ENCODE peak calls at places on chromosomes 6 and 20, in nine cellular contexts. I is thoracic aorta; J is gastrocnemius medialis; V is DND-41; X is prostate gland; A is small intestine; R is CD4-positive, CD25-positive, alpha-beta regulatory T cell; W is PC-3; Y is lung. Z is an unnamed sample.

GRCh38 chr6:28266962-28267694 is at the start of gene ZSCAN26:
- DNase-seq in X (peak; percentile 65), Y (peak; percentile 79), R (peak; percentile 58), I (peak; percentile 21), V (peak; percentile 88), W (peak; percentile 93), A (peak; percentile 85), J (peak; percentile 64), Z (peak; percentile 79)

GRCh38 chr20:36865861-36866149 is 10.1 kb upstream of the TLDC2 start:
- DNase-seq in J (no peak), X (no peak), I (no peak), V (no peak), W (no peak), Y (no peak), A (no peak), R (no peak), Z (no peak)

GRCh38 chr6:2816158-2816557 is 25.5 kb downstream of the SERPINB1 start:
- DNase-seq in W (no peak), X (no peak), J (no peak), Y (no peak), A (no peak), R (no peak), V (no peak), I (no peak), Z (no peak)

GRCh38 chr20:2206957-2207769 is 88.6 kb upstream of the TGM3 start:
- DNase-seq in W (peak; percentile 63), I (no peak), J (peak; percentile 18), X (peak; percentile 43), R (peak; percentile 3), Y (peak; percentile 65), V (no peak), A (peak; percentile 56), Z (peak; percentile 83)

GRCh38 chr6:138289739-138290138 is 71.4 kb upstream of the PBOV1 start:
- DNase-seq in R (no peak), X (peak; percentile 31), V (no peak), Y (no peak), W (peak; percentile 9), I (no peak), A (peak; percentile 28), J (no peak), Z (no peak)

GRCh38 chr20:63255911-63256704 is 1.8 kb upstream of the NKAIN4 start:
- DNase-seq in V (no peak), R (no peak), Y (no peak), I (no peak), W (no peak), X (peak; percentile 17), A (no peak), J (no peak), Z (no peak)

GRCh38 chr20:40493071-40493470 is 196.0 kb downstream of the MAFB start:
- DNase-seq in R (no peak), A (no peak), I (peak; percentile 52), V (no peak), X (no peak), J (peak; percentile 30), Y (peak; percentile 70), W (no peak), Z (peak; percentile 18)

GRCh38 chr6:104505838-104506237 is 353.9 kb downstream of the HACE1 start:
- DNase-seq in A (no peak), X (no peak), I (no peak), W (no peak), V (no peak), J (no peak), Y (no peak), R (no peak), Z (no peak)

GRCh38 chr6:79066330-79066729 is 11.7 kb downstream of the PHIP start:
- DNase-seq in I (no peak), V (no peak), A (no peak), Y (no peak), J (no peak), X (no peak), W (no peak), R (no peak), Z (no peak)

GRCh38 chr6:79064635-79065034 is 13.4 kb downstream of the PHIP start:
- DNase-seq in X (no peak), R (no peak), A (no peak), W (no peak), J (no peak), I (no peak), V (no peak), Y (no peak), Z (no peak)

GRCh38 chr6:79065232-79065631 is 12.8 kb downstream of the PHIP start:
- DNase-seq in Y (no peak), J (no peak), W (no peak), V (no peak), A (no peak), I (no peak), X (no peak), R (no peak), Z (no peak)

GRCh38 chr6:79070206-79070825 is 7.7 kb downstream of the PHIP start:
- DNase-seq in V (no peak), Y (no peak), X (no peak), I (no peak), R (no peak), W (no peak), A (no peak), J (no peak), Z (no peak)

DNA sequence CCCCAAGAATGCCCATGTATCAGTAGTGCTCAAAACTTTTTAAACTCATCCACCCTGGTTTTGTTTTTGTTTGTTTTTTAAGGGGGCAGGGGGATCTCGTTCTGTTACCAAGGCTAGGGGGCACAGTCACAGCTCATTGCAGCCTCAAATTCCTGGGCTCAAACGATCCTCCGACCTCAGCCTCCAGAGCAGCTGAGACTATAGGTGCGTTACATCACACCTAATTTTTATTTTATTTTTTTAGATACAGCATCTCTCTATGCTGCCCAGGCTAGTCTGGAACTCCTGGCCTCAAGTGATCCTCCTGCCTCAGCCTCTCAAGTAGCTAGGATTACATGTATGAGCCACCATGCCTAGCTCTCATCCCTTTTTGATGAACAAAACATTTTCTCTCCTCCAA is 11.2 kb downstream of the PHIP start:
- DNase-seq in A (no peak), Y (no peak), V (no peak), X (no peak), R (no peak), J (no peak), W (no peak), I (no peak), Z (no peak)
- H3K27ac ChIP-seq in A (no peak overlapping the region), Y (no peak overlapping the region), V (no peak overlapping the region), X (no peak overlapping the region), R (no peak overlapping the region), J (no peak overlapping the region), W (no peak overlapping the region), I (no peak overlapping the region), Z (no peak overlapping the region)

GRCh38 chr6:13463941-13464340 is 23.5 kb downstream of the GFOD1 start:
- DNase-seq in V (no peak), X (no peak), I (no peak), W (no peak), R (no peak), A (no peak), Y (no peak), J (no peak), Z (no peak)

GRCh38 chr6:13462380-13463326 is 24.7 kb downstream of the GFOD1 start:
- DNase-seq in Y (no peak), V (peak; percentile 56), I (no peak), W (no peak), R (no peak), J (no peak), X (no peak), A (no peak), Z (no peak)

GRCh38 chr6:13461352-13461751 is 26.0 kb downstream of the GFOD1 start:
- DNase-seq in W (no peak), J (no peak), R (no peak), Y (no peak), X (no peak), I (no peak), A (no peak), V (no peak), Z (no peak)

GRCh38 chr6:13461805-13462204 is 25.6 kb downstream of the GFOD1 start:
- DNase-seq in R (no peak), X (no peak), A (no peak), I (no peak), W (no peak), J (no peak), Y (peak; percentile 41), V (no peak), Z (no peak)

GRCh38 chr6:13463327-13463717 is 24.1 kb downstream of the GFOD1 start:
- DNase-seq in Y (no peak), A (no peak), J (no peak), V (no peak), W (no peak), R (no peak), X (no peak), I (no peak), Z (no peak)
- H3K27ac ChIP-seq in Y (no peak overlapping the region), A (no peak overlapping the region), J (no peak overlapping the region), V (no peak overlapping the region), W (no peak overlapping the region), R (no peak overlapping the region), X (no peak overlapping the region), I (no peak overlapping the region), Z (no peak overlapping the region)

GRCh38 chr6:111552999-111553398 is 52.7 kb downstream of the TRAF3IP2 start:
- DNase-seq in Y (no peak), A (no peak), I (no peak), W (no peak), X (no peak), V (no peak), J (no peak), R (no peak), Z (no peak)

GRCh38 chr6:111550953-111551352 is 54.7 kb downstream of the TRAF3IP2 start:
- DNase-seq in W (no peak), V (no peak), J (no peak), A (no peak), X (no peak), Y (no peak), R (no peak), I (no peak), Z (peak; percentile 20)

GRCh38 chr6:111551521-111552231 is 54.0 kb downstream of the TRAF3IP2 start:
- DNase-seq in X (peak; percentile 78), W (peak; percentile 14), R (no peak), V (no peak), Y (peak; percentile 54), I (no peak), J (no peak), A (peak; percentile 72), Z (peak; percentile 85)

GRCh38 chr6:111553580-111553979 is 52.1 kb downstream of the TRAF3IP2 start:
- DNase-seq in Y (no peak), J (no peak), A (no peak), I (no peak), W (no peak), V (no peak), X (no peak), R (no peak), Z (no peak)

DNA sequence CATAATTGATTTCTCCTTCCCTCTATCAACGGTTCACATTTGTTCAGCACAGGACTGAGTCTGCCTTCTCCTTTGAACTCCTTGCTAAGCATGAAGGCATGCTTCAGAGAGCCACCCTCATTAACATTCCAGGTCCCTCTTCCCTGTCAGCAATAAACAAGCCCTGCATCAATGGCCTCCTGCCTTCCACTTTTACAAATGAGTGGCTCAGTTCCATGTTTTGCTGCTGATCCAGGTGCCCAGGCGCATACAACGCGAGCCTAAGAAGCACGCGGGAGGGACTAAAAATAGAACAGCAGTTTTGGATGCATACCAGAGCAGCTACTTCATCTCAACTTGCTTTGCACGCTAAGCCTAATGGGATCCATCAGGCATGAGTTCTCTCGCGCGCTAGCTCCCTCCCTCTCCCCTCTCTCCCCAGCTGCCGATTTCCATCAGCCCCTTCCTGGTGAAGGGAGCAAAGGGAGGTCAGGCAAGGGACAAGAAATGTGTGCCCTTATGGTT is 53.4 kb downstream of the TRAF3IP2 start:
- DNase-seq in X (peak; percentile 72), I (peak; percentile 34), R (no peak), W (peak; percentile 25), A (peak; percentile 56), V (no peak), Y (peak; percentile 63), J (peak; percentile 86), Z (peak; percentile 91)
- H3K27ac ChIP-seq in X (peak overlapping the region; percentile 68), I (peak overlapping the region; percentile 57), R (no peak overlapping the region), W (no peak overlapping the region), A (peak overlapping the region; percentile 58), V (peak overlapping the region; percentile 44), Y (peak overlapping the region; percentile 50), J (peak overlapping the region; percentile 89), Z (peak overlapping the region; percentile 91)

GRCh38 chr6:18352001-18352400 is 35.1 kb upstream of the RNF144B start:
- DNase-seq in Y (no peak), X (no peak), R (no peak), W (no peak), A (no peak), J (no peak), I (no peak), V (no peak), Z (no peak)

GRCh38 chr6:18350271-18350670 is 36.9 kb upstream of the RNF144B start:
- DNase-seq in R (no peak), V (no peak), X (no peak), J (no peak), I (no peak), W (no peak), A (no peak), Y (no peak), Z (peak; percentile 26)

GRCh38 chr6:18350728-18351127 is 36.4 kb upstream of the RNF144B start:
- DNase-seq in W (no peak), I (no peak), V (no peak), X (no peak), A (no peak), J (no peak), Y (no peak), R (no peak), Z (no peak)

GRCh38 chr6:18352842-18353241 is 34.3 kb upstream of the RNF144B start:
- DNase-seq in J (no peak), V (no peak), Y (no peak), R (no peak), X (peak; percentile 78), A (no peak), I (no peak), W (no peak), Z (no peak)

GRCh38 chr6:18349350-18349749 is 37.8 kb upstream of the RNF144B start:
- DNase-seq in A (no peak), Y (no peak), V (no peak), W (no peak), X (no peak), R (no peak), J (no peak), I (no peak), Z (no peak)
- H3K27ac ChIP-seq in A (no peak overlapping the region), Y (no peak overlapping the region), V (no peak overlapping the region), W (no peak overlapping the region), X (no peak overlapping the region), R (no peak overlapping the region), J (no peak overlapping the region), I (no peak overlapping the region), Z (no peak overlapping the region)